ENCODE peak calls at places on chromosomes 4 and X, in ten cellular contexts. R is NCI-H524 treated with DMSO at 0.1 percent for 48 hours; D is MCF 10A; G is AG04449; W is NCI-H748 treated with DMSO at 0.1 percent for 48 hours; K is CD8-positive, alpha-beta T cell; P is LoVo; Y is H7; B is neural crest cell; H is sigmoid colon. X is an unnamed sample.

GRCh38 chrX:45434231-45434630 is 233.6 kb upstream of the DIPK2B start:
- DNase-seq in R (no peak), D (no peak), G (no peak), W (no peak), K (no peak), P (no peak), Y (no peak), B (no peak), H (no peak), X (no peak)

GRCh38 chr4:175346381-175346780 is 428.2 kb downstream of the ADAM29 start:
- DNase-seq in R (no peak), D (peak), G (no peak), W (no peak), K (no peak), P (no peak), Y (no peak), B (no peak), H (no peak), X (no peak)

GRCh38 chr4:40750461-40751258 is 905 bp downstream of the NSUN7 start:
- DNase-seq in R (no peak), D (no peak), G (no peak), W (no peak), K (no peak), P (no peak), Y (peak), B (peak), H (no peak), X (no peak)

GRCh38 chrX:9369802-9370291 is 95.0 kb upstream of the TBL1X start:
- DNase-seq in R (no peak), D (no peak), G (no peak), W (no peak), K (no peak), P (no peak), Y (no peak), B (no peak), H (no peak), X (no peak)

GRCh38 chr4:185872747-185873380 is 60.9 kb upstream of the SORBS2 start:
- DNase-seq in R (no peak), D (peak), G (no peak), W (no peak), K (no peak), P (no peak), Y (peak), B (no peak), H (no peak), X (no peak)

GRCh38 chr4:93605163-93605562 is 223.4 kb upstream of the ATOH1 start:
- DNase-seq in R (no peak), D (peak), G (no peak), W (no peak), K (no peak), P (no peak), Y (no peak), B (no peak), H (no peak), X (no peak)

GRCh38 chr4:96845091-96845490 is 1005.2 kb downstream of the PDHA2 start:
- DNase-seq in R (no peak), D (no peak), G (no peak), W (no peak), K (no peak), P (no peak), Y (no peak), B (no peak), H (no peak), X (no peak)

GRCh38 chr4:152118819-152119553 is 358.2 kb upstream of the GATB start:
- DNase-seq in R (peak), D (no peak), G (no peak), W (no peak), K (no peak), P (no peak), Y (no peak), B (no peak), H (no peak), X (no peak)

GRCh38 chrX:115311666-115312065 is 22.2 kb downstream of the LUZP4 start:
- DNase-seq in R (no peak), D (no peak), G (no peak), W (no peak), K (no peak), P (no peak), Y (peak), B (peak), H (no peak), X (no peak)

GRCh38 chr4:6123976-6124375 is 76.4 kb downstream of the JAKMIP1 start:
- DNase-seq in R (no peak), D (no peak), G (no peak), W (no peak), K (no peak), P (no peak), Y (no peak), B (no peak), H (no peak), X (no peak)

GRCh38 chrX:140572724-140573123 is 67.9 kb upstream of the SOX3 start:
- DNase-seq in R (no peak), D (peak), G (no peak), W (no peak), K (no peak), P (peak), Y (peak), B (peak), H (no peak), X (no peak)

GRCh38 chr4:156101571-156101970 is 147.9 kb upstream of the CTSO start:
- DNase-seq in R (peak), D (no peak), G (no peak), W (no peak), K (no peak), P (no peak), Y (no peak), B (no peak), H (no peak), X (no peak)

GRCh38 chr4:85147481-85148076 is 181.1 kb upstream of the WDFY3 start:
- DNase-seq in R (no peak), D (peak), G (peak), W (peak), K (no peak), P (peak), Y (peak), B (peak), H (peak), X (no peak)

GRCh38 chrX:11886745-11887144 is 128.7 kb downstream of the MSL3 start:
- DNase-seq in R (no peak), D (peak), G (no peak), W (peak), K (no peak), P (no peak), Y (no peak), B (no peak), H (no peak), X (no peak)

GRCh38 chrX:125713633-125714032 is 394.0 kb downstream of the TEX13C start:
- DNase-seq in R (no peak), D (no peak), G (no peak), W (no peak), K (no peak), P (no peak), Y (no peak), B (no peak), H (no peak), X (no peak)

GRCh38 chr4:75344915-75345314 is 169.3 kb downstream of the RCHY1 start:
- DNase-seq in R (no peak), D (peak), G (no peak), W (no peak), K (no peak), P (peak), Y (no peak), B (no peak), H (no peak), X (no peak)

GRCh38 chr4:186201535-186202230 is 10.3 kb downstream of the CYP4V2 start:
- DNase-seq in R (no peak), D (peak), G (no peak), W (no peak), K (peak), P (no peak), Y (peak), B (no peak), H (no peak), X (peak)

GRCh38 chr4:963276-964225 is 9.8 kb downstream of the DGKQ start:
- DNase-seq in R (no peak), D (no peak), G (no peak), W (no peak), K (no peak), P (no peak), Y (no peak), B (no peak), H (no peak), X (no peak)

GRCh38 chr4:139014391-139015268 is 951 bp upstream of the NOCT start:
- DNase-seq in R (no peak), D (peak), G (peak), W (no peak), K (no peak), P (peak), Y (peak), B (no peak), H (peak), X (no peak)

GRCh38 chr4:52096048-52096447 is 44.9 kb downstream of the SPATA18 start:
- DNase-seq in R (no peak), D (peak), G (no peak), W (no peak), K (no peak), P (no peak), Y (no peak), B (no peak), H (no peak), X (no peak)

GRCh38 chr4:167032876-167033275 is 201.4 kb downstream of the SPOCK3 start:
- DNase-seq in R (no peak), D (peak), G (no peak), W (no peak), K (no peak), P (no peak), Y (no peak), B (no peak), H (no peak), X (no peak)

GRCh38 chr4:41072021-41072777 is 142.1 kb downstream of the APBB2 start:
- DNase-seq in R (peak), D (no peak), G (no peak), W (no peak), K (no peak), P (no peak), Y (no peak), B (no peak), H (no peak), X (no peak)

X was measured in GF-D8.